ENCODE peak calls at places on chromosomes 2 and 18, in nine cellular contexts. One of them, this sample, is unnamed.

GRCh38 chr2:158501301-158501700 is 44.5 kb downstream of the PKP4 start:
- DNase-seq in HS-5: no peak
- DNase-seq in tibial artery: no peak
- DNase-seq in Panc1: no peak
- DNase-seq in HTR-8/SVneo: no peak
- DNase-seq in AG04450: no peak
- DNase-seq in HEK293T: no peak
- DNase-seq in uterus: no peak
- DNase-seq in left cardiac atrium: peak; percentile 48
- DNase-seq in this sample: no peak

GRCh38 chr2:160087854-160088745 is 25.7 kb upstream of the PLA2R1 start:
- DNase-seq in HS-5: no peak
- DNase-seq in tibial artery: no peak
- DNase-seq in Panc1: no peak
- DNase-seq in HTR-8/SVneo: no peak
- DNase-seq in AG04450: no peak
- DNase-seq in HEK293T: peak; percentile 23
- DNase-seq in uterus: no peak
- DNase-seq in left cardiac atrium: no peak
- DNase-seq in this sample: no peak

GRCh38 chr2:128543646-128544045 is 225.0 kb upstream of the HS6ST1 start:
- DNase-seq in HS-5: no peak
- DNase-seq in tibial artery: no peak
- DNase-seq in Panc1: no peak
- DNase-seq in HTR-8/SVneo: no peak
- DNase-seq in AG04450: no peak
- DNase-seq in HEK293T: no peak
- DNase-seq in uterus: no peak
- DNase-seq in left cardiac atrium: no peak
- DNase-seq in this sample: no peak

GRCh38 chr2:42252464-42252863 is 83.3 kb downstream of the EML4 start:
- DNase-seq in HS-5: no peak
- DNase-seq in tibial artery: no peak
- DNase-seq in Panc1: no peak
- DNase-seq in HTR-8/SVneo: no peak
- DNase-seq in AG04450: no peak
- DNase-seq in HEK293T: no peak
- DNase-seq in uterus: no peak
- DNase-seq in left cardiac atrium: no peak
- DNase-seq in this sample: no peak

GRCh38 chr2:200795044-200795443 is 16.7 kb upstream of the BZW1 start:
- DNase-seq in HS-5: no peak
- DNase-seq in tibial artery: no peak
- DNase-seq in Panc1: no peak
- DNase-seq in HTR-8/SVneo: no peak
- DNase-seq in AG04450: no peak
- DNase-seq in HEK293T: no peak
- DNase-seq in uterus: peak; percentile 35
- DNase-seq in left cardiac atrium: no peak
- DNase-seq in this sample: no peak

GRCh38 chr2:6362671-6363450 is 502.8 kb downstream of the CMPK2 start:
- DNase-seq in HS-5: no peak
- DNase-seq in tibial artery: no peak
- DNase-seq in Panc1: no peak
- DNase-seq in HTR-8/SVneo: no peak
- DNase-seq in AG04450: no peak
- DNase-seq in HEK293T: no peak
- DNase-seq in uterus: no peak
- DNase-seq in left cardiac atrium: no peak
- DNase-seq in this sample: no peak

GRCh38 chr2:142217804-142218203 is 87.0 kb upstream of the LRP1B start:
- DNase-seq in HS-5: no peak
- DNase-seq in tibial artery: no peak
- DNase-seq in Panc1: no peak
- DNase-seq in HTR-8/SVneo: no peak
- DNase-seq in AG04450: no peak
- DNase-seq in HEK293T: no peak
- DNase-seq in uterus: no peak
- DNase-seq in left cardiac atrium: no peak
- DNase-seq in this sample: no peak

GRCh38 chr18:62526098-62527025 is 3.5 kb downstream of the ZCCHC2 start:
- DNase-seq in HS-5: no peak
- DNase-seq in tibial artery: peak; percentile 92
- DNase-seq in Panc1: no peak
- DNase-seq in HTR-8/SVneo: peak; percentile 60
- DNase-seq in AG04450: no peak
- DNase-seq in HEK293T: peak; percentile 59
- DNase-seq in uterus: peak; percentile 81
- DNase-seq in left cardiac atrium: peak; percentile 92
- DNase-seq in this sample: no peak

GRCh38 chr2:173822889-173823485 is 142.2 kb downstream of the SP3 start:
- DNase-seq in HS-5: no peak
- DNase-seq in tibial artery: no peak
- DNase-seq in Panc1: no peak
- DNase-seq in HTR-8/SVneo: no peak
- DNase-seq in AG04450: no peak
- DNase-seq in HEK293T: no peak
- DNase-seq in uterus: no peak
- DNase-seq in left cardiac atrium: no peak
- DNase-seq in this sample: no peak

GRCh38 chr2:132752421-132753206 is 82.6 kb upstream of the LYPD1 start:
- DNase-seq in HS-5: no peak
- DNase-seq in tibial artery: no peak
- DNase-seq in Panc1: no peak
- DNase-seq in HTR-8/SVneo: no peak
- DNase-seq in AG04450: no peak
- DNase-seq in HEK293T: no peak
- DNase-seq in uterus: no peak
- DNase-seq in left cardiac atrium: no peak
- DNase-seq in this sample: no peak

GRCh38 chr2:23375448-23375847 is 9.5 kb upstream of the KLHL29 start:
- DNase-seq in HS-5: no peak
- DNase-seq in tibial artery: no peak
- DNase-seq in Panc1: no peak
- DNase-seq in HTR-8/SVneo: no peak
- DNase-seq in AG04450: no peak
- DNase-seq in HEK293T: peak; percentile 49
- DNase-seq in uterus: no peak
- DNase-seq in left cardiac atrium: no peak
- DNase-seq in this sample: no peak

GRCh38 chr2:96528680-96529375 is 7.7 kb upstream of the ARID5A start:
- DNase-seq in HS-5: no peak
- DNase-seq in tibial artery: peak; percentile 87
- DNase-seq in Panc1: no peak
- DNase-seq in HTR-8/SVneo: no peak
- DNase-seq in AG04450: no peak
- DNase-seq in HEK293T: no peak
- DNase-seq in uterus: peak; percentile 50
- DNase-seq in left cardiac atrium: peak; percentile 77
- DNase-seq in this sample: no peak

GRCh38 chr2:82837588-82838304 is 1621.3 kb downstream of the SUCLG1 start:
- DNase-seq in HS-5: peak; percentile 88
- DNase-seq in tibial artery: no peak
- DNase-seq in Panc1: peak; percentile 78
- DNase-seq in HTR-8/SVneo: peak; percentile 76
- DNase-seq in AG04450: peak; percentile 59
- DNase-seq in HEK293T: no peak
- DNase-seq in uterus: no peak
- DNase-seq in left cardiac atrium: no peak
- DNase-seq in this sample: peak; percentile 94

GRCh38 chr2:241135737-241136136 is 13.5 kb downstream of the PASK start:
- DNase-seq in HS-5: no peak
- DNase-seq in tibial artery: peak; percentile 48
- DNase-seq in Panc1: no peak
- DNase-seq in HTR-8/SVneo: no peak
- DNase-seq in AG04450: no peak
- DNase-seq in HEK293T: no peak
- DNase-seq in uterus: no peak
- DNase-seq in left cardiac atrium: no peak
- DNase-seq in this sample: no peak

GRCh38 chr18:57833441-57834101 is 30.5 kb upstream of the ATP8B1 start:
- DNase-seq in HS-5: no peak
- DNase-seq in tibial artery: no peak
- DNase-seq in Panc1: no peak
- DNase-seq in HTR-8/SVneo: no peak
- DNase-seq in AG04450: no peak
- DNase-seq in HEK293T: no peak
- DNase-seq in uterus: no peak
- DNase-seq in left cardiac atrium: no peak
- DNase-seq in this sample: no peak

GRCh38 chr2:128867327-128867726 is 548.7 kb upstream of the HS6ST1 start:
- DNase-seq in HS-5: no peak
- DNase-seq in tibial artery: no peak
- DNase-seq in Panc1: no peak
- DNase-seq in HTR-8/SVneo: no peak
- DNase-seq in AG04450: no peak
- DNase-seq in HEK293T: no peak
- DNase-seq in uterus: no peak
- DNase-seq in left cardiac atrium: no peak
- DNase-seq in this sample: no peak

GRCh38 chr18:68469049-68469625 is 245.8 kb downstream of the TMX3 start:
- DNase-seq in HS-5: no peak
- DNase-seq in tibial artery: no peak
- DNase-seq in Panc1: no peak
- DNase-seq in HTR-8/SVneo: no peak
- DNase-seq in AG04450: no peak
- DNase-seq in HEK293T: no peak
- DNase-seq in uterus: no peak
- DNase-seq in left cardiac atrium: no peak
- DNase-seq in this sample: no peak

GRCh38 chr2:233841183-233841582 is 13.2 kb downstream of the HJURP start:
- DNase-seq in HS-5: no peak
- DNase-seq in tibial artery: peak; percentile 45
- DNase-seq in Panc1: no peak
- DNase-seq in HTR-8/SVneo: no peak
- DNase-seq in AG04450: no peak
- DNase-seq in HEK293T: no peak
- DNase-seq in uterus: no peak
- DNase-seq in left cardiac atrium: no peak
- DNase-seq in this sample: no peak

GRCh38 chr2:162111958-162112850 is 38.2 kb upstream of the DPP4 start:
- DNase-seq in HS-5: no peak
- DNase-seq in tibial artery: no peak
- DNase-seq in Panc1: no peak
- DNase-seq in HTR-8/SVneo: no peak
- DNase-seq in AG04450: no peak
- DNase-seq in HEK293T: no peak
- DNase-seq in uterus: no peak
- DNase-seq in left cardiac atrium: no peak
- DNase-seq in this sample: no peak

GRCh38 chr2:133433455-133434451 is 134.5 kb downstream of the NCKAP5 start:
- DNase-seq in HS-5: no peak
- DNase-seq in tibial artery: no peak
- DNase-seq in Panc1: no peak
- DNase-seq in HTR-8/SVneo: no peak
- DNase-seq in AG04450: no peak
- DNase-seq in HEK293T: no peak
- DNase-seq in uterus: no peak
- DNase-seq in left cardiac atrium: no peak
- DNase-seq in this sample: no peak

GRCh38 chr2:68926782-68927181 is 25.9 kb downstream of the GKN2 start:
- DNase-seq in HS-5: no peak
- DNase-seq in tibial artery: no peak
- DNase-seq in Panc1: no peak
- DNase-seq in HTR-8/SVneo: no peak
- DNase-seq in AG04450: no peak
- DNase-seq in HEK293T: no peak
- DNase-seq in uterus: no peak
- DNase-seq in left cardiac atrium: no peak
- DNase-seq in this sample: no peak

GRCh38 chr2:40844353-40845277 is 392.7 kb upstream of the SLC8A1 start:
- DNase-seq in HS-5: peak; percentile 2
- DNase-seq in tibial artery: no peak
- DNase-seq in Panc1: no peak
- DNase-seq in HTR-8/SVneo: peak; percentile 3
- DNase-seq in AG04450: no peak
- DNase-seq in HEK293T: peak; percentile 10
- DNase-seq in uterus: no peak
- DNase-seq in left cardiac atrium: no peak
- DNase-seq in this sample: no peak

GRCh38 chr18:23380001-23380550 is 73.0 kb upstream of the RIOK3 start:
- DNase-seq in HS-5: no peak
- DNase-seq in tibial artery: no peak
- DNase-seq in Panc1: no peak
- DNase-seq in HTR-8/SVneo: peak; percentile 20
- DNase-seq in AG04450: no peak
- DNase-seq in HEK293T: no peak
- DNase-seq in uterus: no peak
- DNase-seq in left cardiac atrium: no peak
- DNase-seq in this sample: peak; percentile 45

GRCh38 chr2:16314001-16314400 is 351.6 kb downstream of the CYRIA start:
- DNase-seq in HS-5: no peak
- DNase-seq in tibial artery: no peak
- DNase-seq in Panc1: no peak
- DNase-seq in HTR-8/SVneo: no peak
- DNase-seq in AG04450: no peak
- DNase-seq in HEK293T: no peak
- DNase-seq in uterus: no peak
- DNase-seq in left cardiac atrium: no peak
- DNase-seq in this sample: no peak

GRCh38 chr2:239735829-239736357 is 289.2 kb downstream of the NDUFA10 start:
- DNase-seq in HS-5: no peak
- DNase-seq in tibial artery: no peak
- DNase-seq in Panc1: no peak
- DNase-seq in HTR-8/SVneo: no peak
- DNase-seq in AG04450: no peak
- DNase-seq in HEK293T: no peak
- DNase-seq in uterus: no peak
- DNase-seq in left cardiac atrium: no peak
- DNase-seq in this sample: no peak

GRCh38 chr18:12597775-12598174 is 60.1 kb downstream of the SPIRE1 start:
- DNase-seq in HS-5: peak; percentile 79
- DNase-seq in tibial artery: no peak
- DNase-seq in Panc1: peak; percentile 81
- DNase-seq in HTR-8/SVneo: peak; percentile 67
- DNase-seq in AG04450: peak; percentile 72
- DNase-seq in HEK293T: no peak
- DNase-seq in uterus: no peak
- DNase-seq in left cardiac atrium: peak; percentile 38
- DNase-seq in this sample: peak; percentile 61

GRCh38 chr2:12090590-12090989 is 344.2 kb downstream of the LPIN1 start:
- DNase-seq in HS-5: no peak
- DNase-seq in tibial artery: no peak
- DNase-seq in Panc1: no peak
- DNase-seq in HTR-8/SVneo: no peak
- DNase-seq in AG04450: no peak
- DNase-seq in HEK293T: no peak
- DNase-seq in uterus: no peak
- DNase-seq in left cardiac atrium: no peak
- DNase-seq in this sample: no peak

GRCh38 chr2:37167636-37168182 is 10.9 kb upstream of the EIF2AK2 start:
- DNase-seq in HS-5: no peak
- DNase-seq in tibial artery: no peak
- DNase-seq in Panc1: no peak
- DNase-seq in HTR-8/SVneo: no peak
- DNase-seq in AG04450: no peak
- DNase-seq in HEK293T: no peak
- DNase-seq in uterus: no peak
- DNase-seq in left cardiac atrium: no peak
- DNase-seq in this sample: no peak

This sample was measured in kidney epithelial cell.